ENCODE peak calls at places on chromosomes 3 and 15, in six cellular contexts. U is pancreas, C is uterus, P is stomach, T is ovary, F is foreskin fibroblast. W is an unnamed sample.
A peak's percentile ranks its signal among the peaks of the same experiment; 100 is the strongest.

GRCh38 chr15:78859971-78860733 is 12.5 kb upstream of the MORF4L1 start:
- DNase-seq in U (peak; percentile 87), C (peak; percentile 78), P (peak; percentile 80), T (peak; percentile 50), F (peak; percentile 87), W (peak; percentile 77)

GRCh38 chr15:67186688-67187087 is 67.8 kb downstream of the AAGAB start:
- DNase-seq in U (no peak), C (peak; percentile 27), P (no peak), T (no peak), F (no peak), W (no peak)

GRCh38 chr15:61712124-61712759 is 348.0 kb downstream of the VPS13C start:
- DNase-seq in U (no peak), C (no peak), P (no peak), T (no peak), F (no peak), W (no peak)

GRCh38 chr15:63573533-63573932 is 23.7 kb upstream of the FBXL22 start:
- DNase-seq in U (no peak), C (no peak), P (no peak), T (no peak), F (peak; percentile 51), W (no peak)

GRCh38 chr3:108509263-108509662 is 1.1 kb downstream of the MYH15 start:
- DNase-seq in U (no peak), C (no peak), P (no peak), T (no peak), F (peak; percentile 24), W (no peak)

GRCh38 chr15:82105458-82106205 is 59.8 kb upstream of the MEX3B start:
- DNase-seq in U (peak; percentile 46), C (no peak), P (no peak), T (no peak), F (peak; percentile 70), W (no peak)

GRCh38 chr3:184688251-184688851 is 23.5 kb downstream of the MAGEF1 start:
- DNase-seq in U (no peak), C (peak; percentile 65), P (no peak), T (peak; percentile 52), F (peak; percentile 83), W (no peak)

GRCh38 chr3:79724206-79724605 is 43.6 kb downstream of the ROBO1 start:
- DNase-seq in U (no peak), C (no peak), P (no peak), T (no peak), F (no peak), W (no peak)

DNA sequence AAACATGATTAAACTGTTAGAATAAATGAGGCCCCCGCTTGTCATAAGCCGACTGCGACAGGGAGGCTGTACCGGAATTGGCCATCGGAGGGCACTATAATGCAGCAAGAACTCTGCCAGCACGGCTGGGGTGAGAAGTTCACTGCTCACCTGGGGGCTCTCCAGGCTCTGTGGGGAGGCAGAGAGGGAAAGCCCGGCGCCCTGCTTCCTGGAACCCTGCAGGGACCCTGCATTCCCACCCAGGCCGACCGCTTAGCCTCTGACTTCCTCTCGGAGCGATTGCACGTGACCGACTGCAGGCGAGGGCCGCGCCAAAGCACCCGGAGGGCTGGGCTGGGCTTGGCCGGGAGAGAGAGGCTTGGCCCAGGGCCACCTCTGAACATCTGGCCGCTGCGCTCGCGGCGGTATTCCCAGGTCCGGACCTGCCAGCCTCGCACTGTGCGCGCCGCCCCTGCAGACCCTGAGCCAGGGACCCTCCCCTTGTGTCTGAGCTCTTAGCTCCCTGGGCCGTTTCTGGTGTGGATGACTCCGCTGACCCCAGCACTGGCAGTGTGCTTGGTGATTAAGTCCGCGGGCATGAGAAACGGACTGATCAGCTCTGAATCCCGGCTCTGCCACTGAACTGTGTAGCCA is 26.2 kb downstream of the DRD3 start:
- DNase-seq in U (peak; percentile 75), C (peak; percentile 77), P (peak; percentile 75), T (peak; percentile 79), F (peak; percentile 90), W (peak; percentile 78)
- TF ChIP-seq CTCF in U (peak; percentile 88), C (peak; percentile 83), P (peak; percentile 87), T (peak; percentile 92), F (peak; percentile 97), W (peak; percentile 94)

DNA sequence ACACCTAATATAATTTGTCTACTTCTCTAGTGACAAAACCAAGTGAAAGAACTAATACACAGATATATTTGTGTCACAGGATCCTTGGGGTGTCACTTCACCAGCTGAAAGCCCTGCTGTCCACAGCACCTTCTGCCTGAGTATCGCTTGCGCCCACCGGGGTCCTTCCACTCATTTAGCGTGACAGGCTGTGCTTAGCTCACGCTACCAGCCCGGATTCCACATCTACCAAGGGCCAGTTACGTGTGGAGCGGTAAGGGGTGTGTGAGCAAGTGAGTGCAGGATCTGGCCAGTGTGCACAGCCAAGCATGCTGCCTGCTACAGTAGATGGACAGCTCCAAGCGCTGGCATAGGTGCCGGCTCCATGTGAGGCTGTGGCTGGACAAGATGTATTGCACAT is 810.9 kb downstream of the NSUN3 start:
- DNase-seq in U (no peak), C (no peak), P (no peak), T (no peak), F (no peak), W (no peak)
- H3K4me3 ChIP-seq in U (no peak overlapping the region), C (no peak overlapping the region), P (no peak overlapping the region), T (no peak overlapping the region), F (no peak overlapping the region), W (no peak overlapping the region)

DNA sequence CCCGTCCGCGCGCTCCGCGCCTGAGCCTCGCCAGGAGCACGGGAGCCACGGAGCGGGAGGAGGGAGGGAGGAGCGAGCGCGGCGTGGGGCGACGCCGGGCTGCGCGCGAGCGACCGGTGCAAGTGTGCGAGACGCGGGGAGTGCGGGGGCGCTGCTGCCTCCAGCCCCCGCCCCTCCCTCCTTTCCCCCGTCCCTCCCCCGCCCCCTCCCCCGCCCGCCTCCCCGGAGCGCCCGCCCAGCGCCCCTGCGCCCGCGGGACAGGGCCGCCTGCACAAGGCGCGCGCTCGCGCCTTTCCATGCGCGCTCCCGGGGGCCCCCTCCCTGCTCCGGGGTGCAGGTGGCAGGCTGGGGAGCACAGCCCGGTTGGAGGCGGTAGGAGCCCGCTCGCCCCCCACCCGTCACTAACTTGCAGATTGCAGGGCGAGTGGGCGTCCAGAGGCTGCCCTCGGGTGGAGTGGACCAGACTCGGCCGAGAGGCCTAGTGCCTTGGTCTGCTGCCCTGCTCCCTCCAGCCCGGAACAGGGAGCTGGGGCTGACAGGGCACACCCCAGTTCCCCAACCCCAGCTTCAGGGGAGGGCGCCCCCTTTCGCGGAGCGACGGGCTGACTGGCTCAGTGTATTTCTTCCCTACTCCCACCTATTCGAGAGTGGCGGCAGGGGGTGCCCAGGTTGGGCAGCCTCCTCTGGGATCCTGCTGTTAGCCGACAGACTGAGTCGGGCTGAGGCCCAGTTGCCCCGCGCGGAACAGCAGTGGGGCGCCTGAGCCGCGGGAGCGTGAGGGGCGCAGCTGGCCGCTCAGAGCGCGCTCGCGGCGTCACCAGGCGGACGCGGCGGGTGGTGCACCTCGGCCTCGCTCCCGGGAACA is at the start of gene WNT7A:
- DNase-seq in U (peak; percentile 29), C (peak; percentile 10), P (no peak), T (no peak), F (peak; percentile 20), W (no peak)
- TF ChIP-seq CTCF in U (peak; percentile 50), C (peak; percentile 43), P (no peak), T (no peak), F (peak; percentile 36), W (peak; percentile 67)

GRCh38 chr3:9179826-9180763 is 69.4 kb downstream of the SRGAP3 start:
- DNase-seq in U (no peak), C (no peak), P (no peak), T (no peak), F (no peak), W (no peak)
- H3K4me3 ChIP-seq in U (no peak overlapping the region), C (no peak overlapping the region), P (no peak overlapping the region), T (no peak overlapping the region), F (no peak overlapping the region), W (no peak overlapping the region)

DNA sequence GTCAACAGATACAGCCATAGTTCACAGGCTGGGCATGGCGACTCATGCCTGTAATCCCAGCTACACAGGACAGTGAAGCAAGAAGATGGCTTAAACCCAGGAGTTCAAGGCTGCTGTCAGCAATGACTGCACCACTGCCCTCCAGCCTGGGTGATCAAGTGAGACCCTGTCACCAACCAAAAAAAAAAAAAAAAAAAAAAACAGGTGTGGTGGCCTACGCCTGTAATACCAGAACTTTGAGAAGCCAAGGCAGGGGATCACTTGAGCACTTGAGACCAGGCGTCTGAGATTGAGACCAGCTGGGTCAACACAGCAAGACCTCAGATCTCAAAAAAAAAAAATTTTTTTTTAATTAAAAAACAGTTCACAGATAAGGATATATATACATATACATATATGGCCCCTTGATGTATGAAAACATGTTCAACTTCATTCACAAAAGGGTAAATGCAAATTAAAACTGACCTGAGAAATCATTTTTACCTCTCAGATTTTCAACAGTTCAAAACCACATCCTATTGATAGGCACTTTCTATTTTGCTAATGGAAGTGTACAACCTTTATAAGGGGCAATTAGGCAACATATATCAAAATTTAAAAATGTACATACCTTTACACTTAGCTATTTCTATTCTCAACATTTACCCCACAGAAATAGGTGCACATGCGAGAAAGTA is 51.1 kb downstream of the OSBPL10 start:
- DNase-seq in U (no peak), C (no peak), P (no peak), T (no peak), F (no peak), W (no peak)
- TF ChIP-seq CTCF in U (no peak), C (no peak), P (no peak), T (no peak), F (no peak), W (no peak)

GRCh38 chr15:101250931-101251829 is 668 bp downstream of the CHSY1 start:
- DNase-seq in U (peak; percentile 55), C (no peak), P (peak; percentile 45), T (no peak), F (peak; percentile 75), W (peak; percentile 69)
- H3K4me3 ChIP-seq in U (peak overlapping the region; percentile 61), C (peak overlapping the region; percentile 83), P (peak overlapping the region; percentile 78), T (peak overlapping the region; percentile 77), F (peak overlapping the region; percentile 66), W (peak overlapping the region; percentile 91)